ENCODE peak calls at places on chromosomes 4 and X, in six cellular contexts. K is colonic mucosa, X is prostate gland, G is tibial nerve, V is IMR-90, H is RWPE1. R is an unnamed sample.
A peak's percentile ranks its signal among the peaks of the same experiment; 100 is the strongest.

GRCh38 chrX:77892887-77893286 is 2.3 kb downstream of the MAGT1 start:
- DNase-seq in V (no peak), K (no peak), H (no peak), G (no peak), X (no peak), R (no peak)

GRCh38 chr4:81472249-81473085 is 760 bp upstream of the RASGEF1B start:
- DNase-seq in G (no peak), K (no peak), H (peak; percentile 24), V (no peak), X (no peak), R (peak; percentile 69)

GRCh38 chrX:3143043-3143799 is 102.0 kb downstream of the ARSF start:
- DNase-seq in V (no peak), X (no peak), G (no peak), K (no peak), H (no peak), R (no peak)

GRCh38 chr4:147096667-147097604 is 151.3 kb upstream of the TTC29 start:
- DNase-seq in G (no peak), H (peak; percentile 42), V (peak; percentile 69), K (no peak), X (no peak), R (peak; percentile 87)

GRCh38 chr4:76752911-76753494 is 144.9 kb downstream of the SOWAHB start:
- DNase-seq in H (peak; percentile 77), G (no peak), V (peak; percentile 100), K (no peak), X (no peak), R (peak; percentile 97)

GRCh38 chr4:116180056-116180690 is 905.2 kb downstream of the TRAM1L1 start:
- DNase-seq in K (no peak), H (peak; percentile 14), G (no peak), V (no peak), X (no peak), R (peak; percentile 3)

GRCh38 chrX:24231169-24231568 is 81.6 kb downstream of the ZFX start:
- DNase-seq in K (no peak), G (no peak), V (peak; percentile 93), H (peak; percentile 35), X (no peak), R (peak; percentile 75)

GRCh38 chr4:118281611-118282442 is 71.0 kb downstream of the PRSS12 start:
- DNase-seq in H (peak; percentile 23), V (peak; percentile 63), G (no peak), X (no peak), K (no peak), R (peak; percentile 52)

GRCh38 chrX:115311139-115311538 is 21.6 kb downstream of the LUZP4 start:
- DNase-seq in G (no peak), K (no peak), X (no peak), V (no peak), H (no peak), R (no peak)

GRCh38 chr4:81257021-81257420 is 42.0 kb upstream of the PRKG2 start:
- DNase-seq in G (no peak), V (peak; percentile 67), H (no peak), K (no peak), X (no peak), R (peak; percentile 77)

GRCh38 chrX:154436597-154437397 is at the start of gene GDI1:
- DNase-seq in X (no peak), K (no peak), V (peak; percentile 22), G (no peak), H (peak; percentile 44), R (peak; percentile 59)

GRCh38 chr4:22625301-22625700 is 67.4 kb upstream of the GBA3 start:
- DNase-seq in K (no peak), V (no peak), H (no peak), G (no peak), X (no peak), R (no peak)

GRCh38 chr4:99847362-99847976 is 30.8 kb downstream of the DAPP1 start:
- DNase-seq in V (no peak), K (no peak), H (no peak), X (no peak), G (no peak), R (no peak)

GRCh38 chrX:105662248-105662647 is 160.1 kb upstream of the NRK start:
- DNase-seq in X (no peak), H (no peak), G (no peak), K (no peak), V (no peak), R (no peak)

GRCh38 chrX:118216086-118216485 is 99.5 kb upstream of the KLHL13 start:
- DNase-seq in G (no peak), X (no peak), K (no peak), H (no peak), V (no peak), R (no peak)

DNA sequence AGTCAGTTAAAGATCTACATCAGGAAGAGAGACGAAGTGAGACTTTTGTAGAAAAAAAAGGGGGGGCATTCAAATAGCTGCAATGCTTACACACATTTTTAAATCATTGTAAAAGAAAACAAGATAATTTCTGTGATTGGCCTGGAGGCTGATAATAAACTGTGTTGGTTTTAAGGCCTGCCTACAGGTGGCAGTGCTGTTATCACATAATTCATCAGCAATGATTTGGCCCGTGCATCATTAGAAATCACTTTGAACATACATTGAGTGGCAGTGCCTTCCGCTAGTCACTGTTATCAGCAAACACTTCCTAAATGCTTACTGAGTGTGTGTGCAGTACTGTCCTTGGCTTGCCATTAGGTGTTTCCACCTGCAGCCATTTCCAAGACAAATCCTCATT is 831.9 kb downstream of the TRIML1 start:
- DNase-seq in H (peak; percentile 23), V (peak; percentile 28), G (no peak), K (no peak), X (no peak), R (peak; percentile 45)
- TF ChIP-seq CTCF in H (no peak), V (peak; percentile 53), G (peak; percentile 13), K (no peak), X (peak; percentile 9), R (peak; percentile 26)

DNA sequence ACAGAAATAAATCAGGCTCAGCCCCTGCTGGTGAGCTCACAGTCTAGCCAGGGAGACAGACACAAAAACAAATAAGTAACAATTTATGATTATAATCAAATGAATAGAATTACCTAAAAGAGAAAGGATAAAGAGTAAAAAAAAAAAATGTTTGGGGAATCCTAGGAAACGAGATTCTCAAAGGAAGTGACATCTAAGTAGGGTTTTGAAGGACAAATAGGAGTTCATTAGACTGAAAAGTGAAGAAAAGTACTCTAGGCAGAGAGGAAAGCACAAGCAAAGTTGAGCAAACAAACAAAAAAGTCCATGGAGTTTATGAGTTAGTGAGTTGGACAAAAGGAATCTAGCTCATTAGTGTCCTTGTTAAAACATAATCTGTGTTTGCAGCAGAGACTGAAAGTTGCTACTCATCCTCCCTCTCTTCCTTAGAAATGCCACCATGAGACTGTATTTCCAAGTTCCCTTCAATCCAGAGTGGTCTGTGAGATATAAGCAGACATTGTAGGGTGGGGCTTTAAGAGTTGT is 145.6 kb downstream of the SPATA18 start:
- DNase-seq in K (no peak), G (no peak), V (no peak), H (no peak), X (no peak), R (no peak)
- TF ChIP-seq CTCF in K (no peak), G (no peak), V (no peak), H (no peak), X (no peak), R (no peak)

GRCh38 chrX:97320305-97320704 is 436.6 kb downstream of the RPA4 start:
- DNase-seq in K (no peak), V (no peak), X (no peak), G (no peak), H (no peak), R (no peak)

GRCh38 chrX:97310373-97310772 is 426.7 kb downstream of the RPA4 start:
- DNase-seq in K (no peak), G (no peak), X (no peak), H (peak; percentile 7), V (peak; percentile 14), R (no peak)

GRCh38 chrX:97314348-97314747 is 430.6 kb downstream of the RPA4 start:
- DNase-seq in H (no peak), K (no peak), X (no peak), V (no peak), G (no peak), R (no peak)

GRCh38 chrX:97311066-97311778 is 427.5 kb downstream of the RPA4 start:
- DNase-seq in G (no peak), V (no peak), H (no peak), X (no peak), K (no peak), R (no peak)

DNA sequence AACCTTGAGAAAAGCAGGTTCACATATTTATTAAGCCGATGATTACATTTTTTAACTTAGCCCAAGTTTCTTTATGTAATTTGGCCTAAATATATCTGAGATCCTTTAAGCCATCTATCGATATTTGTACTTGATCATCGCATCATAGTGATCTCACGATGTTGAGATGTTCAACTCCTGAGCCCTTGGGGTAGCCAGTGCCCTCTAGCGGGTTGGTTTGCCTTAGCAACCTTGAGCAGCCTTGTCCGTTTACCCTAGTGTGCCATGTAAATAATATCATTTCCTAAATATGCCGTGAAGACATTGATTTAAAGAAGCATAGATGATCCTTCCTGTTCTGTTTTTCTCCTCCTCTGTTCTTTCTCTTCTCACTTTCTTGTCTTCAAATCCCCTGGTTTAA is 432.2 kb downstream of the RPA4 start:
- DNase-seq in V (no peak), G (no peak), X (no peak), K (no peak), H (no peak), R (no peak)
- TF ChIP-seq CTCF in V (no peak), G (peak; percentile 19), X (no peak), K (no peak), H (no peak), R (no peak)

GRCh38 chr4:23775694-23776093 is 114.2 kb downstream of the PPARGC1A start:
- DNase-seq in X (peak; percentile 8), V (no peak), H (no peak), K (peak; percentile 37), G (no peak), R (no peak)

GRCh38 chr4:23779839-23780238 is 110.0 kb downstream of the PPARGC1A start:
- DNase-seq in V (no peak), X (no peak), H (no peak), G (no peak), K (no peak), R (no peak)

GRCh38 chr4:23779422-23779821 is 110.4 kb downstream of the PPARGC1A start:
- DNase-seq in H (no peak), X (no peak), G (no peak), K (no peak), V (no peak), R (no peak)

GRCh38 chr4:23773884-23774636 is 115.8 kb downstream of the PPARGC1A start:
- DNase-seq in V (no peak), X (no peak), K (no peak), H (no peak), G (no peak), R (no peak)

GRCh38 chr4:23774932-23775331 is 114.9 kb downstream of the PPARGC1A start:
- DNase-seq in G (no peak), K (no peak), H (no peak), X (no peak), V (no peak), R (peak; percentile 3)
- TF ChIP-seq CTCF in G (no peak), K (no peak), H (no peak), X (no peak), V (no peak), R (no peak)

R was measured in cardiac fibroblast.